ENCODE peak calls at places on chromosomes 3 and 15, in five cellular contexts. P is NCI-H524 treated with DMSO at 0.1 percent for 48 hours; O is OCI-M1; I is stimulated activated naive CD8-positive, alpha-beta T cell treated with anti-CD3 and anti-CD28 coated beads, Interleukin-15, Interleukin-2, amounts not matched to agents 100 U/mL and 50 U/mL, for 24 hours; S is activated CD4-positive, alpha-beta T cell treated with anti-CD3 and anti-CD28 coated beads, Interleukin-2, amount 10 ng/mL, durations not matched to agents 7 days and 5 days. N is an unnamed sample.

GRCh38 chr15:62141643-62142588 is 23.2 kb downstream of the C2CD4B start:
- DNase-seq in S (no peak), O (no peak), I (no peak), P (no peak), N (no peak)

GRCh38 chr3:183808355-183808754 is 17.0 kb downstream of the MAP6D1 start:
- DNase-seq in S (no peak), O (no peak), I (no peak), P (no peak), N (no peak)

GRCh38 chr3:16249336-16249735 is 15.4 kb downstream of the DPH3 start:
- DNase-seq in I (peak), P (peak), O (peak), S (peak), N (peak)

GRCh38 chr3:4894891-4895530 is 84.2 kb upstream of the BHLHE40 start:
- DNase-seq in I (no peak), P (no peak), S (no peak), O (no peak), N (no peak)

GRCh38 chr15:33706173-33706572 is 262.1 kb upstream of the CHRM5 start:
- DNase-seq in S (no peak), O (no peak), I (no peak), P (no peak), N (no peak)

GRCh38 chr3:195263925-195264575 is 6.9 kb downstream of the XXYLT1 start:
- DNase-seq in I (no peak), S (no peak), O (no peak), P (no peak), N (no peak)

GRCh38 chr15:85616549-85616948 is 178.2 kb downstream of the KLHL25 start:
- DNase-seq in I (no peak), P (no peak), O (no peak), S (no peak), N (no peak)

GRCh38 chr3:120284702-120285507 is at the start of gene GPR156:
- DNase-seq in S (no peak), O (no peak), I (peak), P (no peak), N (no peak)

GRCh38 chr3:122021811-122022401 is at the start of gene ILDR1:
- DNase-seq in P (no peak), I (peak), S (no peak), O (no peak), N (no peak)

GRCh38 chr3:65776494-65776893 is 262.2 kb downstream of the MAGI1 start:
- DNase-seq in I (no peak), O (no peak), P (no peak), S (no peak), N (no peak)

GRCh38 chr3:29611252-29611651 is 330.4 kb downstream of the RBMS3 start:
- DNase-seq in S (no peak), I (no peak), O (no peak), P (no peak), N (no peak)

GRCh38 chr15:29990035-29990434 is 92.7 kb upstream of the GOLGA8J start:
- DNase-seq in I (no peak), P (peak), O (no peak), S (no peak), N (no peak)

GRCh38 chr3:71254658-71255057 is 328.9 kb downstream of the FOXP1 start:
- DNase-seq in I (no peak), O (no peak), S (no peak), P (no peak), N (no peak)

GRCh38 chr3:354433-354832 is 157.9 kb downstream of the CHL1 start:
- DNase-seq in P (no peak), O (peak), S (peak), I (peak), N (peak)

GRCh38 chr3:127615631-127616305 is 13.2 kb upstream of the PODXL2 start:
- DNase-seq in O (no peak), P (no peak), S (no peak), I (no peak), N (no peak)

GRCh38 chr15:45326776-45327175 is 51.6 kb downstream of the GATM start:
- DNase-seq in S (no peak), I (no peak), O (no peak), P (no peak), N (no peak)

GRCh38 chr3:81443948-81444347 is 317.5 kb downstream of the GBE1 start:
- DNase-seq in P (no peak), S (no peak), O (no peak), I (no peak), N (no peak)

GRCh38 chr3:129535075-129535474 is 6.6 kb downstream of the RHO start:
- DNase-seq in O (no peak), S (no peak), I (no peak), P (no peak), N (no peak)

GRCh38 chr3:56787784-56788256 is 13.9 kb downstream of the ARHGEF3 start:
- DNase-seq in I (peak), P (no peak), S (peak), O (no peak), N (no peak)

GRCh38 chr3:123421353-123422174 is 27.3 kb downstream of the ADCY5 start:
- DNase-seq in O (peak), S (no peak), I (no peak), P (no peak), N (no peak)

GRCh38 chr3:126151562-126152302 is 28.7 kb downstream of the ALDH1L1 start:
- DNase-seq in S (no peak), P (no peak), I (no peak), O (no peak), N (no peak)

GRCh38 chr3:50652709-50653108 is 22.0 kb upstream of the DOCK3 start:
- DNase-seq in S (peak), P (no peak), I (peak), O (peak), N (peak)

GRCh38 chr3:72259755-72260589 is 475.0 kb upstream of the PROK2 start:
- DNase-seq in O (no peak), P (no peak), S (no peak), I (peak), N (no peak)

GRCh38 chr3:123153821-123154323 is 47.9 kb upstream of the SEC22A start:
- DNase-seq in O (no peak), S (no peak), I (no peak), P (no peak), N (no peak)

N was measured in SK-N-DZ.